ENCODE peak calls at places on chromosomes 5 and 9, in six cellular contexts. H, O, E, G, D and J are unnamed samples.
A peak's percentile ranks its signal among the peaks of the same experiment; 100 is the strongest.

GRCh38 chr9:32603914-32604852 is 31.2 kb upstream of the NDUFB6 start:
- DNase-seq in G (no peak), H (no peak), E (no peak), D (no peak), O (no peak), J (no peak)

GRCh38 chr5:52043543-52043942 is 660.3 kb downstream of the ISL1 start:
- DNase-seq in E (no peak), D (peak; percentile 44), H (no peak), O (no peak), G (no peak), J (no peak)

GRCh38 chr9:13942695-13943094 is 371.2 kb downstream of the NFIB start:
- DNase-seq in H (no peak), G (peak; percentile 91), D (no peak), E (no peak), O (no peak), J (peak; percentile 29)

GRCh38 chr9:3527653-3527960 is 1.8 kb upstream of the RFX3 start:
- DNase-seq in H (no peak), D (no peak), O (no peak), E (no peak), G (no peak), J (no peak)

GRCh38 chr9:121499427-121500164 is at the start of gene GGTA1:
- DNase-seq in G (peak; percentile 65), H (peak; percentile 54), O (peak; percentile 76), D (peak; percentile 34), E (peak; percentile 6), J (peak; percentile 41)

GRCh38 chr9:35229066-35229778 is 67.4 kb downstream of the UNC13B start:
- DNase-seq in E (no peak), O (no peak), H (no peak), D (peak; percentile 42), G (no peak), J (no peak)

GRCh38 chr9:38036359-38037084 is 32.5 kb downstream of the SHB start:
- DNase-seq in E (no peak), G (peak; percentile 75), H (no peak), O (no peak), D (no peak), J (no peak)

GRCh38 chr5:428754-429452 is 14.1 kb upstream of the EXOC3 start:
- DNase-seq in H (no peak), E (no peak), D (no peak), O (no peak), G (no peak), J (no peak)

GRCh38 chr5:158382473-158382872 is 523.5 kb upstream of the CLINT1 start:
- DNase-seq in H (no peak), D (no peak), O (peak; percentile 60), G (peak; percentile 97), E (peak; percentile 72), J (peak; percentile 69)

GRCh38 chr5:177194278-177194677 is 60.7 kb downstream of the NSD1 start:
- DNase-seq in E (no peak), O (no peak), H (no peak), G (peak; percentile 99), D (no peak), J (peak; percentile 44)

GRCh38 chr9:2015581-2016410 is 649 bp downstream of the SMARCA2 start:
- DNase-seq in O (peak; percentile 56), G (peak; percentile 59), D (peak; percentile 4), E (peak; percentile 53), H (peak; percentile 50), J (peak; percentile 11)

GRCh38 chr9:91089405-91090131 is 272.1 kb downstream of the AUH start:
- DNase-seq in E (no peak), H (no peak), G (peak; percentile 41), D (no peak), O (no peak), J (peak; percentile 42)